ENCODE peak calls at places on chromosomes 12 and 14, in seven cellular contexts. B is AML-193, J is adipocyte, V is myocyte, W is hepatic stellate cell, I is neural crest cell, R is AG10803. Y is an unnamed sample.

GRCh38 chr14:23361320-23361719 is 3.7 kb downstream of the EFS start:
- DNase-seq in B (no peak), J (peak; percentile 57), V (no peak), W (peak; percentile 65), I (no peak), R (peak; percentile 82), Y (peak; percentile 16)

GRCh38 chr14:52272375-52272774 is 4.9 kb downstream of the PTGDR start:
- DNase-seq in B (peak; percentile 61), J (peak; percentile 77), V (peak; percentile 47), W (peak; percentile 55), I (no peak), R (peak; percentile 11), Y (peak; percentile 49)

GRCh38 chr14:78240567-78240966 is 70.4 kb downstream of the NRXN3 start:
- DNase-seq in B (no peak), J (no peak), V (no peak), W (no peak), I (no peak), R (no peak), Y (no peak)

GRCh38 chr12:100138048-100138907 is 4.4 kb downstream of the BLTP3B start:
- DNase-seq in B (peak; percentile 67), J (peak; percentile 45), V (peak; percentile 70), W (no peak), I (no peak), R (peak; percentile 18), Y (peak; percentile 59)

GRCh38 chr14:68089146-68089715 is 269.7 kb downstream of the RAD51B start:
- DNase-seq in B (no peak), J (no peak), V (peak; percentile 69), W (no peak), I (no peak), R (no peak), Y (no peak)

GRCh38 chr14:104146651-104147345 is 8.4 kb downstream of the KIF26A start:
- DNase-seq in B (no peak), J (no peak), V (no peak), W (no peak), I (no peak), R (no peak), Y (no peak)

GRCh38 chr12:130401703-130402102 is 64.0 kb downstream of the PIWIL1 start:
- DNase-seq in B (no peak), J (peak; percentile 0), V (no peak), W (no peak), I (no peak), R (no peak), Y (peak; percentile 2)

GRCh38 chr14:71555654-71556559 is 376.3 kb upstream of the RGS6 start:
- DNase-seq in B (no peak), J (no peak), V (peak; percentile 18), W (no peak), I (no peak), R (peak; percentile 56), Y (peak; percentile 95)

GRCh38 chr12:71849109-71849851 is 9.7 kb downstream of the TBC1D15 start:
- DNase-seq in B (no peak), J (no peak), V (no peak), W (no peak), I (no peak), R (no peak), Y (no peak)

GRCh38 chr14:25111061-25111601 is 61.2 kb upstream of the STXBP6 start:
- DNase-seq in B (no peak), J (peak; percentile 97), V (peak; percentile 97), W (peak; percentile 38), I (no peak), R (peak; percentile 99), Y (no peak)

GRCh38 chr12:7433276-7433822 is 10.6 kb downstream of the CD163L1 start:
- DNase-seq in B (no peak), J (peak; percentile 8), V (peak; percentile 67), W (peak; percentile 52), I (no peak), R (peak; percentile 70), Y (no peak)

GRCh38 chr12:12079291-12079690 is 8.6 kb downstream of the BCL2L14 start:
- DNase-seq in B (no peak), J (peak; percentile 3), V (no peak), W (no peak), I (no peak), R (peak; percentile 36), Y (no peak)

GRCh38 chr12:47549258-47549657 is 156.6 kb downstream of the RPAP3 start:
- DNase-seq in B (no peak), J (no peak), V (no peak), W (no peak), I (no peak), R (no peak), Y (peak; percentile 9)

GRCh38 chr14:33941727-33942126 is 9.1 kb downstream of the EGLN3 start:
- DNase-seq in B (no peak), J (no peak), V (no peak), W (no peak), I (no peak), R (no peak), Y (no peak)

GRCh38 chr14:72613196-72613974 is 280.5 kb downstream of the DPF3 start:
- DNase-seq in B (no peak), J (peak; percentile 33), V (peak; percentile 70), W (no peak), I (no peak), R (no peak), Y (no peak)

GRCh38 chr12:123390415-123391093 is 6.6 kb downstream of the KMT5A start:
- DNase-seq in B (no peak), J (peak; percentile 22), V (no peak), W (no peak), I (no peak), R (peak; percentile 42), Y (no peak)

GRCh38 chr12:27525373-27525772 is 1.4 kb downstream of the PPFIBP1 start:
- DNase-seq in B (no peak), J (peak; percentile 70), V (peak; percentile 50), W (peak; percentile 60), I (no peak), R (peak; percentile 77), Y (no peak)

GRCh38 chr12:25591132-25591531 is 38.0 kb upstream of the LMNTD1 start:
- DNase-seq in B (no peak), J (no peak), V (peak; percentile 19), W (no peak), I (no peak), R (no peak), Y (no peak)

GRCh38 chr12:63811334-63811733 is 31.6 kb downstream of the RXYLT1 start:
- DNase-seq in B (no peak), J (no peak), V (no peak), W (no peak), I (no peak), R (no peak), Y (no peak)

GRCh38 chr12:41486718-41487117 is 298.6 kb downstream of the PDZRN4 start:
- DNase-seq in B (no peak), J (no peak), V (no peak), W (no peak), I (no peak), R (peak; percentile 73), Y (no peak)

GRCh38 chr12:12992418-12993175 is 7.5 kb downstream of the HEBP1 start:
- DNase-seq in B (peak; percentile 46), J (peak; percentile 92), V (peak; percentile 68), W (peak; percentile 54), I (no peak), R (peak; percentile 93), Y (no peak)

GRCh38 chr14:24268225-24268624 is 3.2 kb downstream of the RABGGTA start:
- DNase-seq in B (no peak), J (no peak), V (no peak), W (no peak), I (no peak), R (no peak), Y (no peak)

GRCh38 chr12:94601972-94602517 is 48.3 kb downstream of the TMCC3 start:
- DNase-seq in B (no peak), J (no peak), V (peak; percentile 33), W (no peak), I (no peak), R (no peak), Y (no peak)

GRCh38 chr12:12689672-12690287 is 6.2 kb downstream of the GPR19 start:
- DNase-seq in B (no peak), J (no peak), V (no peak), W (no peak), I (no peak), R (no peak), Y (peak; percentile 75)

GRCh38 chr12:10366875-10367274 is 23.0 kb downstream of the KLRK1 start:
- DNase-seq in B (peak; percentile 73), J (peak; percentile 80), V (peak; percentile 59), W (no peak), I (no peak), R (peak; percentile 63), Y (no peak)

GRCh38 chr12:128969480-128970055 is 116.3 kb downstream of the GLT1D1 start:
- DNase-seq in B (no peak), J (peak; percentile 48), V (peak; percentile 8), W (no peak), I (peak; percentile 53), R (no peak), Y (peak; percentile 58)

GRCh38 chr12:72275551-72275950 is 3.4 kb downstream of the TRHDE start:
- DNase-seq in B (no peak), J (no peak), V (no peak), W (no peak), I (no peak), R (no peak), Y (no peak)

GRCh38 chr12:125137776-125138344 is 72.6 kb downstream of the AACS start:
- DNase-seq in B (no peak), J (no peak), V (no peak), W (no peak), I (no peak), R (no peak), Y (no peak)

GRCh38 chr14:54699087-54699530 is 132.2 kb downstream of the SAMD4A start:
- DNase-seq in B (no peak), J (no peak), V (peak; percentile 88), W (no peak), I (no peak), R (peak; percentile 66), Y (no peak)

GRCh38 chr12:66156654-66157053 is 13.1 kb downstream of the TMBIM4 start:
- DNase-seq in B (no peak), J (no peak), V (no peak), W (no peak), I (no peak), R (no peak), Y (no peak)

GRCh38 chr12:89856431-89856830 is 147.8 kb upstream of the ATP2B1 start:
- DNase-seq in B (peak; percentile 82), J (no peak), V (no peak), W (peak; percentile 5), I (no peak), R (peak; percentile 75), Y (peak; percentile 84)

GRCh38 chr14:68181395-68182326 is 362.1 kb downstream of the RAD51B start:
- DNase-seq in B (no peak), J (peak; percentile 50), V (peak; percentile 50), W (no peak), I (no peak), R (peak; percentile 50), Y (peak; percentile 59)

GRCh38 chr14:94547726-94548125 is 13.5 kb upstream of the SERPINA4 start:
- DNase-seq in B (no peak), J (no peak), V (no peak), W (no peak), I (no peak), R (no peak), Y (no peak)

GRCh38 chr14:57388072-57388471 is 2.3 kb upstream of the NAA30 start:
- DNase-seq in B (peak; percentile 78), J (no peak), V (no peak), W (no peak), I (no peak), R (peak; percentile 16), Y (no peak)

GRCh38 chr12:51889216-51890134 is 1.6 kb downstream of the ANKRD33 start:
- DNase-seq in B (no peak), J (peak; percentile 50), V (no peak), W (no peak), I (no peak), R (no peak), Y (no peak)

GRCh38 chr12:14614704-14615121 is 47.0 kb upstream of the PLBD1 start:
- DNase-seq in B (no peak), J (no peak), V (no peak), W (no peak), I (no peak), R (no peak), Y (peak; percentile 83)